ENCODE peak calls at places on chromosome 13, in nine cellular contexts. One of them, this sample, is unnamed.

GRCh38 chr13:27977476-27978300 is 8.6 kb upstream of the CDX2 start:
- DNase-seq in fibroblast of mammary gland: peak; percentile 29
- DNase-seq in aorta: no peak
- DNase-seq in activated T-cell treated with anti-CD3 and anti-CD28 coated beads for 1 hour: no peak
- DNase-seq in NCI-H774: no peak
- DNase-seq in NCI-H1092: no peak
- DNase-seq in foreskin fibroblast: peak; percentile 32
- DNase-seq in GM12878: no peak
- DNase-seq in activated CD8-positive, alpha-beta memory T cell treated with anti-CD3 and anti-CD28 coated beads for 24 hours: no peak
- DNase-seq in this sample: no peak

GRCh38 chr13:21668665-21669599 is 1.9 kb upstream of the FGF9 start:
- DNase-seq in aorta: no peak
- DNase-seq in NCI-H774: no peak
- DNase-seq in GM12878: no peak
- DNase-seq in fibroblast of mammary gland: peak; percentile 24
- DNase-seq in activated T-cell treated with anti-CD3 and anti-CD28 coated beads for 1 hour: peak; percentile 7
- DNase-seq in foreskin fibroblast: peak; percentile 27
- DNase-seq in activated CD8-positive, alpha-beta memory T cell treated with anti-CD3 and anti-CD28 coated beads for 24 hours: no peak
- DNase-seq in NCI-H1092: no peak
- DNase-seq in this sample: peak; percentile 58

GRCh38 chr13:76038920-76039716 is 403.0 kb downstream of the LMO7 start:
- DNase-seq in fibroblast of mammary gland: no peak
- DNase-seq in foreskin fibroblast: no peak
- DNase-seq in activated CD8-positive, alpha-beta memory T cell treated with anti-CD3 and anti-CD28 coated beads for 24 hours: no peak
- DNase-seq in activated T-cell treated with anti-CD3 and anti-CD28 coated beads for 1 hour: no peak
- DNase-seq in NCI-H1092: no peak
- DNase-seq in GM12878: no peak
- DNase-seq in aorta: no peak
- DNase-seq in NCI-H774: no peak
- DNase-seq in this sample: peak; percentile 11

GRCh38 chr13:83449666-83450395 is 432.4 kb downstream of the SLITRK1 start:
- DNase-seq in aorta: no peak
- DNase-seq in foreskin fibroblast: peak; percentile 77
- DNase-seq in NCI-H1092: no peak
- DNase-seq in NCI-H774: no peak
- DNase-seq in activated CD8-positive, alpha-beta memory T cell treated with anti-CD3 and anti-CD28 coated beads for 24 hours: no peak
- DNase-seq in fibroblast of mammary gland: peak; percentile 80
- DNase-seq in GM12878: no peak
- DNase-seq in activated T-cell treated with anti-CD3 and anti-CD28 coated beads for 1 hour: no peak
- DNase-seq in this sample: no peak

GRCh38 chr13:49472186-49472585 is 23.6 kb upstream of the PHF11 start:
- DNase-seq in activated CD8-positive, alpha-beta memory T cell treated with anti-CD3 and anti-CD28 coated beads for 24 hours: no peak
- DNase-seq in aorta: no peak
- DNase-seq in NCI-H1092: no peak
- DNase-seq in foreskin fibroblast: no peak
- DNase-seq in NCI-H774: no peak
- DNase-seq in GM12878: no peak
- DNase-seq in activated T-cell treated with anti-CD3 and anti-CD28 coated beads for 1 hour: no peak
- DNase-seq in fibroblast of mammary gland: peak; percentile 33
- DNase-seq in this sample: no peak

GRCh38 chr13:90926459-90926858 is 421.0 kb upstream of the MIR17HG start:
- DNase-seq in aorta: no peak
- DNase-seq in NCI-H1092: no peak
- DNase-seq in NCI-H774: no peak
- DNase-seq in activated CD8-positive, alpha-beta memory T cell treated with anti-CD3 and anti-CD28 coated beads for 24 hours: no peak
- DNase-seq in GM12878: no peak
- DNase-seq in fibroblast of mammary gland: no peak
- DNase-seq in foreskin fibroblast: no peak
- DNase-seq in activated T-cell treated with anti-CD3 and anti-CD28 coated beads for 1 hour: no peak
- DNase-seq in this sample: no peak

GRCh38 chr13:74115138-74115537 is 19.1 kb downstream of the KLF12 start:
- DNase-seq in aorta: no peak
- DNase-seq in GM12878: no peak
- DNase-seq in foreskin fibroblast: peak; percentile 69
- DNase-seq in NCI-H1092: no peak
- DNase-seq in activated CD8-positive, alpha-beta memory T cell treated with anti-CD3 and anti-CD28 coated beads for 24 hours: no peak
- DNase-seq in activated T-cell treated with anti-CD3 and anti-CD28 coated beads for 1 hour: no peak
- DNase-seq in fibroblast of mammary gland: peak; percentile 69
- DNase-seq in NCI-H774: no peak
- DNase-seq in this sample: no peak

GRCh38 chr13:59269476-59269875 is 894.3 kb downstream of the DIAPH3 start:
- DNase-seq in activated T-cell treated with anti-CD3 and anti-CD28 coated beads for 1 hour: no peak
- DNase-seq in NCI-H774: no peak
- DNase-seq in foreskin fibroblast: peak; percentile 0
- DNase-seq in NCI-H1092: no peak
- DNase-seq in aorta: no peak
- DNase-seq in activated CD8-positive, alpha-beta memory T cell treated with anti-CD3 and anti-CD28 coated beads for 24 hours: no peak
- DNase-seq in fibroblast of mammary gland: no peak
- DNase-seq in GM12878: no peak
- DNase-seq in this sample: no peak

GRCh38 chr13:30843548-30843947 is 62.5 kb upstream of the MEDAG start:
- DNase-seq in GM12878: no peak
- DNase-seq in aorta: no peak
- DNase-seq in activated T-cell treated with anti-CD3 and anti-CD28 coated beads for 1 hour: no peak
- DNase-seq in activated CD8-positive, alpha-beta memory T cell treated with anti-CD3 and anti-CD28 coated beads for 24 hours: no peak
- DNase-seq in fibroblast of mammary gland: no peak
- DNase-seq in foreskin fibroblast: no peak
- DNase-seq in NCI-H774: no peak
- DNase-seq in NCI-H1092: no peak
- DNase-seq in this sample: no peak

This sample was measured in NCI-H748 treated with DMSO at 0.1 percent for 48 hours.